ENCODE peak calls at places on chromosomes 7 and 10, in ten cellular contexts. O is right atrium auricular region; F is HCT116; R is pancreas; W is left lung; P is CD4-positive, alpha-beta T cell; Q is WERI-Rb-1; V is GM10248; G is lower lobe of right lung; U is mammary epithelial cell. B is an unnamed sample.

GRCh38 chr7:143227806-143228205 is 6.0 kb downstream of the TAS2R40 start:
- DNase-seq in V (no peak), G (no peak), U (no peak), P (no peak), W (no peak), F (no peak), O (no peak), Q (no peak), R (no peak), B (no peak)

GRCh38 chr7:149261321-149261828 is 621 bp upstream of the ZNF783 start:
- DNase-seq in W (no peak), G (no peak), P (no peak), V (no peak), O (no peak), Q (no peak), R (no peak), F (no peak), U (peak; percentile 76), B (no peak)

GRCh38 chr10:63681965-63682704 is 160.9 kb downstream of the REEP3 start:
- DNase-seq in F (no peak), W (no peak), P (no peak), Q (no peak), G (no peak), R (no peak), V (no peak), O (no peak), U (peak; percentile 70), B (no peak)

GRCh38 chr7:131105803-131106680 is 221.6 kb upstream of the MKLN1 start:
- DNase-seq in V (peak; percentile 83), U (peak; percentile 73), F (no peak), R (peak; percentile 90), O (peak; percentile 75), W (peak; percentile 89), Q (peak; percentile 39), G (peak; percentile 91), P (peak; percentile 67), B (peak; percentile 71)

GRCh38 chr10:121469797-121470606 is 128.2 kb downstream of the FGFR2 start:
- DNase-seq in Q (no peak), G (no peak), R (no peak), F (no peak), P (no peak), W (no peak), U (no peak), V (no peak), O (no peak), B (no peak)

GRCh38 chr7:26449175-26450165 is 157.8 kb downstream of the SNX10 start:
- DNase-seq in W (no peak), V (no peak), F (no peak), U (peak; percentile 84), Q (no peak), O (no peak), R (no peak), G (no peak), P (no peak), B (no peak)

GRCh38 chr10:71531485-71532446 is 135.0 kb downstream of the CDH23 start:
- DNase-seq in Q (peak; percentile 93), V (peak; percentile 55), U (no peak), O (no peak), G (no peak), W (no peak), F (no peak), P (no peak), R (no peak), B (no peak)

GRCh38 chr7:4099651-4100050 is 582.4 kb upstream of the FOXK1 start:
- DNase-seq in V (no peak), Q (no peak), P (no peak), G (no peak), R (no peak), O (no peak), W (no peak), U (no peak), F (no peak), B (no peak)

DNA sequence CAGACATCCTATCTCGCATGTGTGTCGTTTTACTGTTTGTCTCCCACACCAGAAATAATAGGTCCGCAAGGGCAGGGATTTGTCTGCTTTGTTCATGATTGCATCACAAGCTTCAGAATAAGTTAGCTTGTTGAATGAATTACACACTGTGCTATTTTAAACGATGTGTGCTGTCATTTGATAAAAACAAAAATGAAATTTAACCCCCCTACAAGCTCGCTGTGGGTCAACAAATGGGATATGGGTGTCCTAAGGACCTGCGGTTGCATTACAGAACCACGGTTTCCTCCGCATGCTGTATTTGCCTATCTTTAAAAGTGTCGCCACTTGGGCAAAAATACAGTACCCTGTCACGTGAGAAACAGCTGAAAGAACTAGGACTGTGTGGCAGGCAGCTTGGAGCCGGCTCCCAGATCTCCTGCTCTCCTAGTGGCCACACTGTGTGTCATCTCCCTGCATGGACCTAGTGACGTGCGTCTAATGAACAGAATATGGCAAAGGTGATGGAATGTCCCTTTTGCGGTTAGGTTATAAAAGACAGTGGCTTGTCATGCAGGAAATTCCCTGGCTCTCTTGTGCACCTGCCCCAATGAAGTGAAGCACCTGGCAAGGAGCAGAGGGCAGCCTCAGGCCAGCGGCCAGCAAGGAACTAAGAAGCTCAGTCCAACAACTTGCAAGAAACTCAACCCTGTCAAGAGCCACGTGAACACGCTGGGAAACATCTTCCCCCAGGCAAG is 32.9 kb upstream of the CRYGN start:
- DNase-seq in W (no peak), F (no peak), Q (no peak), P (no peak), V (no peak), U (peak; percentile 25), O (no peak), G (no peak), R (no peak), B (no peak)
- TF ChIP-seq CTCF in W (no peak), F (no peak), Q (no peak), P (no peak), V (no peak), U (no peak), O (no peak), G (no peak), R (no peak), B (no peak)

DNA sequence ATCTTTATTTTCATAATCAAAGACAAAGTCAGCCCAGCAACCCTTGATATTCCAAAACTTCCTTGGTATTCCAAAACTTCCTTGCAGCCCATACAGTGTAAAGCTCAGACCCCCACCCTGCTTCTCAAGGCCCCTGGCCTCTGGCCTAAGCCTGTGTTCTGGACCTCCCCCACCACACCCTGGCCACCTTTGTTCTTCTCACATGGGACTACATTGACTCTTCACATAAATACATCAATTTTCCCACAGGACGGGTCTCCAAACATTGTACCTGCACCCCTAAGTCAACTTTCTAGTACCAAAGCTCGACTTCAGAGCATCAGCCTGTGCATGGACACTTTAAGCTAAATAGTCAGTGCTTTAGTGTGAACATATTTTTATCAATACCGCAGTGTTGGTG is 40.7 kb downstream of the DRGX start:
- DNase-seq in V (no peak), U (no peak), W (no peak), P (no peak), O (no peak), F (no peak), G (no peak), R (no peak), Q (no peak), B (no peak)
- TF ChIP-seq CTCF in V (no peak), U (no peak), W (no peak), P (no peak), O (no peak), F (no peak), G (no peak), R (no peak), Q (no peak), B (no peak)

DNA sequence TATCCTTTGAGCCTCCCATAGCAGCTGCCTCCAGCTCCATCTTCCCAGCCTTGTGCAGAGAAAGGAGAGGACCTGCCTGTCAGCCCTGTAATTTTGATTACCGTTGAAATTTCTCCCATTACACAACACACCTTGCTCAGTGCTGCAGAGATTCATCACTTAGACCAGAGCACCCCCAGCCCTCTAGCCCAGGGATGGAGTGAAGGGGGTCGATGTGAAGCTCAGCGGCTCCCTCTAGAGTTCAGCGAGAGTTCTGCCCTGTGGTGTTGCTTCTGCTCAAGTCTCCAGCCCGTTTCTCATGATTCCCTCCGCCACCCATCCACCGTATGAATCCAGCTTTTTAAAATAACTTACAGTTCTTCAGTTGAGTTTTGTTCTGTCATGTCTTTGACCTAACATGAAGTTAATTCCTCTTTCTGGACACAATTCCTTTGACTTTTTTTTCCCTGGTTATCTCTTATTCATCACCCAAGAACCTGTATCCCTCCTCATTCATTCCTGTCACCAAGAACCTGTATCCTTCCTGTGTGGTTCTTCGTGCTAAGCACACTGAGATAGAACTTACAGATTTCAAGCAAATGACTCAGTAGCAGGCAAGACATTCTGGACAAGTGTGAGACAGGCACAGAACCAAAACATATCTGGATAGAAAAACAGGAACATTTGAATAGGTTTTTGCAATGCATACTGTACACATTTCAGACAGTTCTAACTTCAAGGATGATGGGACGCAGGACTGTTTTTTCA is 34.9 kb upstream of the ZNF32 start:
- DNase-seq in U (no peak), P (no peak), O (no peak), R (no peak), Q (peak; percentile 50), F (no peak), W (no peak), G (no peak), V (peak; percentile 41), B (peak; percentile 26)
- TF ChIP-seq CTCF in U (peak; percentile 45), P (peak; percentile 52), O (no peak), R (peak; percentile 31), Q (peak; percentile 88), F (peak; percentile 53), W (peak; percentile 30), G (peak; percentile 48), V (peak; percentile 33), B (peak; percentile 39)

GRCh38 chr10:102132193-102132562 is 662 bp upstream of the PPRC1 start:
- DNase-seq in U (no peak), V (no peak), O (no peak), G (no peak), R (no peak), F (no peak), P (no peak), Q (no peak), W (no peak), B (no peak)
- TF ChIP-seq CTCF in U (no peak), V (no peak), O (no peak), G (no peak), R (no peak), F (no peak), P (no peak), Q (no peak), W (no peak), B (no peak)

GRCh38 chr7:25098096-25099046 is 26.7 kb downstream of the CYCS start:
- DNase-seq in Q (peak; percentile 40), W (peak; percentile 58), G (peak; percentile 61), O (no peak), U (peak; percentile 31), P (peak; percentile 34), R (no peak), V (peak; percentile 78), F (peak; percentile 70), B (peak; percentile 57)
- TF ChIP-seq CTCF in Q (peak; percentile 72), W (peak; percentile 90), G (peak; percentile 86), O (peak; percentile 78), U (peak; percentile 94), P (peak; percentile 85), R (peak; percentile 82), V (peak; percentile 93), F (peak; percentile 98), B (peak; percentile 85)